ENCODE peak calls at places on chromosomes 11 and 22, in ten cellular contexts. P is naive thymus-derived CD4-positive, alpha-beta T cell; Y is astrocyte of the spinal cord; I is AG04450; O is heart right ventricle; S is lung; R is NT2/D1; J is fibroblast of villous mesenchyme; F is brain microvascular endothelial cell; V is cardiac fibroblast. Q is an unnamed sample.

GRCh38 chr11:65802841-65803240 is 16.0 kb downstream of the OVOL1 start:
- DNase-seq in P (no peak), Y (no peak), I (no peak), O (no peak), S (no peak), R (no peak), J (no peak), F (no peak), V (no peak), Q (no peak)

GRCh38 chr11:120025606-120026335 is 112.1 kb downstream of the TRIM29 start:
- DNase-seq in P (no peak), Y (no peak), I (no peak), O (no peak), S (no peak), R (no peak), J (no peak), F (no peak), V (no peak), Q (no peak)

GRCh38 chr22:44797181-44797720 is 44.9 kb downstream of the ARHGAP8 start:
- DNase-seq in P (no peak), Y (no peak), I (no peak), O (no peak), S (no peak), R (no peak), J (no peak), F (no peak), V (no peak), Q (no peak)

GRCh38 chr11:114317738-114318137 is 21.5 kb downstream of the NNMT start:
- DNase-seq in P (no peak), Y (peak; percentile 71), I (peak; percentile 24), O (peak; percentile 31), S (no peak), R (peak; percentile 76), J (peak; percentile 75), F (no peak), V (peak; percentile 78), Q (peak; percentile 80)

GRCh38 chr11:121024989-121025388 is 1.1 kb downstream of the TBCEL start:
- DNase-seq in P (no peak), Y (no peak), I (no peak), O (no peak), S (peak; percentile 33), R (no peak), J (peak; percentile 16), F (no peak), V (peak; percentile 38), Q (no peak)

GRCh38 chr11:66557733-66558326 is 10.6 kb downstream of the CTSF start:
- DNase-seq in P (no peak), Y (no peak), I (no peak), O (no peak), S (no peak), R (no peak), J (no peak), F (no peak), V (no peak), Q (no peak)

GRCh38 chr11:116162541-116163230 is 610.1 kb downstream of the BUD13 start:
- DNase-seq in P (no peak), Y (no peak), I (no peak), O (no peak), S (peak; percentile 23), R (no peak), J (no peak), F (no peak), V (no peak), Q (no peak)

GRCh38 chr11:19116315-19116970 is 525 bp upstream of the ZDHHC13 start:
- DNase-seq in P (no peak), Y (no peak), I (no peak), O (no peak), S (no peak), R (no peak), J (no peak), F (no peak), V (no peak), Q (no peak)

GRCh38 chr11:10695821-10696220 is 2.3 kb upstream of the IRAG1 start:
- DNase-seq in P (no peak), Y (no peak), I (no peak), O (no peak), S (no peak), R (no peak), J (peak; percentile 72), F (no peak), V (no peak), Q (no peak)

GRCh38 chr11:10694481-10695239 is 1.1 kb upstream of the IRAG1 start:
- DNase-seq in P (no peak), Y (peak; percentile 17), I (peak; percentile 65), O (no peak), S (no peak), R (no peak), J (peak; percentile 43), F (peak; percentile 41), V (peak; percentile 22), Q (no peak)

GRCh38 chr11:10692716-10693115 is 839 bp downstream of the IRAG1 start:
- DNase-seq in P (no peak), Y (no peak), I (no peak), O (no peak), S (no peak), R (no peak), J (no peak), F (no peak), V (no peak), Q (no peak)

GRCh38 chr11:10696797-10697620 is 3.5 kb upstream of the IRAG1 start:
- DNase-seq in P (no peak), Y (no peak), I (no peak), O (no peak), S (no peak), R (no peak), J (no peak), F (no peak), V (no peak), Q (peak; percentile 47)

DNA sequence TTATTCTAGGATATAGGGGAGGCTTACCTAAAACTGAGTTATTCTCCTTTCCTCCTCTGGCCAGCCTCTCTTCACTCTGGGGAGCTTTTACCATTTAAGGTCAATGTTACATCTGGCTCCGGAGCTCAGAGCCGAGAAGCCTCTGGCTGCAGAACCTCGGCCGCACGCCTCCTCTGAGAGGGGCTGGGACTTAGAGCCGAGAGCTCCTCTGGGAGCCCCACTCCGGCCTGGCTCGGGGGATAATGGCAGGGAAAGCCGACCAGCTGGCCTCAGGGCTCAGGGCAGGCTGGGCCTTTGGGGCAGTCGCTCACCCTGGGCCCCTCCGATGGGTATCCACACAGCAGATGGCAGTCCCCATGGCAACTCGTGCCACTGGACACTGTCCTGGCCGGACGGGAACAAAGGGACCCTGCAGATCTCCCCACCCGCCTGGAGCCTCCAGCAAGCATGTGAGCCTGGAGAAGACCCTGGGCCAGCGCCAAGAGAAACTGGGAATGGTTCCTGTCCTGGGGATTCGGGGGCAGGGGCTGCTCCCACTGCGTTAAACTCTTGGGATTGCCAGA is at the start of gene IRAG1:
- DNase-seq in P (no peak), Y (peak; percentile 70), I (peak; percentile 69), O (peak; percentile 71), S (no peak), R (no peak), J (peak; percentile 64), F (peak; percentile 52), V (peak; percentile 73), Q (peak; percentile 91)
- H3K4me3 ChIP-seq in P (no peak within 1 kb of the TSS), Y (peak within 1 kb of the TSS; percentile 41), I (peak within 1 kb of the TSS; percentile 78), O (peak within 1 kb of the TSS; percentile 35), S (no peak within 1 kb of the TSS), R (no peak within 1 kb of the TSS), J (peak within 1 kb of the TSS; percentile 47), F (peak within 1 kb of the TSS; percentile 15), V (peak within 1 kb of the TSS; percentile 2), Q (peak within 1 kb of the TSS; percentile 81)

GRCh38 chr11:125685228-125685627 is 4.6 kb upstream of the ACRV1 start:
- DNase-seq in P (no peak), Y (no peak), I (no peak), O (no peak), S (no peak), R (no peak), J (no peak), F (no peak), V (no peak), Q (no peak)

GRCh38 chr11:125690006-125690405 is 9.4 kb upstream of the ACRV1 start:
- DNase-seq in P (no peak), Y (no peak), I (no peak), O (no peak), S (no peak), R (no peak), J (no peak), F (no peak), V (no peak), Q (no peak)

GRCh38 chr11:125689460-125689859 is 8.8 kb upstream of the ACRV1 start:
- DNase-seq in P (no peak), Y (no peak), I (no peak), O (no peak), S (no peak), R (no peak), J (no peak), F (no peak), V (no peak), Q (no peak)

GRCh38 chr11:125692887-125693286 is 12.2 kb upstream of the ACRV1 start:
- DNase-seq in P (no peak), Y (no peak), I (no peak), O (no peak), S (no peak), R (no peak), J (no peak), F (no peak), V (no peak), Q (no peak)

DNA sequence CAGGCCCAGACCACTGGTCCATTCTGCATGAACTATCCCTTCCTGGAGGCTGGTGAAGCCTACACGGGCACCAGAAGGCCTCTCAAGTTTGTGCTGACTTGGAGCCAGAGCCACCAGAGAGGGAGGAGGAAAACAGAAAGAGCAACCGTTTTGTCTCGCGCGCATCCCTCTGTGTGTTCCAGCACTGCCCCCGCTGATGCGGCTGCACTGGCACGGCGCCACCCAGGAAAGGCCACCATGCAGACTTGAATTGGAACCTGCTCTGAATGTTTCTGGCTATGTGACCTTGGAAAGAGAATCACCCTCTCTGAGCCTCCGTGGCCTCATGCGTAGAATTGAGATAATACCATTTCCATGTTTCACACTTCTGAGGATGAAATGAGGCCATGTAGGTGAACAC is 7.4 kb upstream of the ACRV1 start:
- DNase-seq in P (no peak), Y (no peak), I (no peak), O (no peak), S (no peak), R (no peak), J (no peak), F (no peak), V (no peak), Q (no peak)
- H3K4me3 ChIP-seq in P (no peak overlapping the region), Y (no peak overlapping the region), I (no peak overlapping the region), O (no peak overlapping the region), S (no peak overlapping the region), R (no peak overlapping the region), J (no peak overlapping the region), F (no peak overlapping the region), V (no peak overlapping the region), Q (no peak overlapping the region)

DNA sequence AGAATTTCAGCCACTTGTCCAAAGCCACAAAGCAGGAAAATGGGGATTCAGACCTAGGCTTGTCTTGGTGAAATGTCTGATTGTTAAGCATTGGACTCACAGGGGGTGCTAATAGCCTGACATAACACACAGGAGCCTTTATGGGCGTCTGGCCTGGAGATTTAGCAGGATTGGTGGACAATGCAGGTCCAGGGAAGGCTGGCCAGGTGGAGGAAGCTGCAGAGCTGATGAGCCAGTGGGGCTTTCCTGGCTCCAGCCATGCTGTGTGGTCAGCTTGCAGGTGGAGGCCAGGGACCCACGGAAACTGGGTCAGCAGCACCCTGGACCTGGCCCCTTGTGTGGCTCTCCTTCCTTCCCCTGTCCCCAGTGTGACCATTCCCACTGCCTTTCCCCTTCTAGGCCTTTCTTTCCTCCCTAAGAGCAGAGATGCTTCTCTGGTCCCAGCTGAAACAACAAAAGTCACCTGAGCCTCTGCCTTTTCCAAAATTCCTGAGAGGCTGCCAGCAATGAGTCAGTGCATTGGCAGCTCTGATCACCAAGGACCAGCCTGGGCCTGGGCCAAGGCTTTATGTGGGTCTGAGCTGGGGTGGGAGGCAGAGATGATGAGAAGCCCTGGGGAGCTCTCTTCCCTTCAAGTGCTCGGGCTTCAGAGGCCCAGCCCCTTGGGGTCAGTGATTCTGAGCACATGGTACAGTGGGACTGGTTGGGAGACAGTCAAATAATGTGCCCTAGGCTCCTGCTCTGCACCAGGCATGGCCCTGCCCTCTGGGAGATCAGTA is 85.2 kb downstream of the CCDC81 start:
- DNase-seq in P (no peak), Y (peak; percentile 96), I (peak; percentile 83), O (peak; percentile 55), S (peak; percentile 58), R (peak; percentile 40), J (peak; percentile 58), F (peak; percentile 91), V (peak; percentile 90), Q (peak; percentile 45)
- H3K4me3 ChIP-seq in P (no peak overlapping the region), Y (no peak overlapping the region), I (no peak overlapping the region), O (no peak overlapping the region), S (no peak overlapping the region), R (no peak overlapping the region), J (no peak overlapping the region), F (no peak overlapping the region), V (no peak overlapping the region), Q (no peak overlapping the region)

GRCh38 chr22:36413022-36413770 is 25.4 kb upstream of the MYH9 start:
- DNase-seq in P (no peak), Y (no peak), I (no peak), O (no peak), S (no peak), R (no peak), J (no peak), F (no peak), V (no peak), Q (no peak)

GRCh38 chr22:36411589-36412258 is 24.0 kb upstream of the MYH9 start:
- DNase-seq in P (no peak), Y (no peak), I (no peak), O (no peak), S (no peak), R (no peak), J (no peak), F (no peak), V (no peak), Q (no peak)

GRCh38 chr22:36409067-36409466 is 21.3 kb upstream of the MYH9 start:
- DNase-seq in P (no peak), Y (no peak), I (no peak), O (no peak), S (no peak), R (no peak), J (no peak), F (no peak), V (no peak), Q (no peak)

GRCh38 chr22:36406721-36407120 is 19.0 kb upstream of the MYH9 start:
- DNase-seq in P (no peak), Y (no peak), I (no peak), O (no peak), S (no peak), R (no peak), J (no peak), F (no peak), V (no peak), Q (no peak)

DNA sequence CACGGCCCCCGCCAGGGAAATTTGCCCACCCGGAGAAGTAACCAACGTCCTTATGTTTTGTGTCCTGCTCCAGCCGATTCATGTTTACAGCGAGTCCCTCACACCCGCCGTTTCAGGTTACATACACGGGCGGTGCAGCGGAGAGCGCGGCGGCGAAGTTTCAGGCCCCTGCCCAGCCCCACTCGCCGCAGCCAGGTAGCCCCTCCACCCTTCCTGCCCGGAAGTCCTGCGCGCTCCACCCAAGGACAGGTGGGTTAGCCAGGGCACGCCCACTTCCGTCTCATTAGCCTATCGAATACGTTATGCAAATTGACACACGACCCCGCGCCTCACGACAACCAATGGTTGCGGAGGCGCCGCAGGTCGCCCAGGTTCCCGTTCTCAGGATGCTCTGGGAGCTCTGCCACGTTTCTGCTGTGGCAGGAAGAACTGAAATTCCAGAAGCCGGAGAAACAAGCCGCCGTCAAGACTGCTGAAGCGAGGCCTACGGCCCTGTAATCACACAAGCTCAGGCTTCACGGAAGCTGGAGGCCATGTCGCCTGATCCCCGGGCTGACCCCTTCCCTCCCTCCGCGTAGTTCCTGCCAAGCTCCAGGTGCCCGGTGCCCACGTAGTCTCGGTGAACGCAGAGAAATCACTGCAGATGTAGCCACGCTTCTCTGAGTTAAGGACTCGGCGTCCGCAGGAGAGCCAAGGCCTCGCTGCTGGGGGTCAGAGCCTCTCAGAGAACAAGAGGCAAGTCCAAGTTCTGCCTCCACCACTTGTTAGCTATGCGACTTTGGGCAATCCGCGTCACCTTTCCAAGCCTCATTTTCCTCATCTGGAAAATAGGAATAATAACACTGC is 22.4 kb upstream of the MYH9 start:
- DNase-seq in P (peak; percentile 74), Y (peak; percentile 72), I (no peak), O (peak; percentile 73), S (peak; percentile 95), R (peak; percentile 92), J (peak; percentile 60), F (no peak), V (peak; percentile 68), Q (peak; percentile 82)
- H3K4me3 ChIP-seq in P (peak overlapping the region; percentile 28), Y (peak overlapping the region; percentile 21), I (no peak overlapping the region), O (peak overlapping the region; percentile 40), S (peak overlapping the region; percentile 23), R (peak overlapping the region; percentile 56), J (peak overlapping the region; percentile 6), F (peak overlapping the region; percentile 29), V (no peak overlapping the region), Q (peak overlapping the region; percentile 32)